ENCODE peak calls at places on chromosomes 7 and 10, in six cellular contexts. L, S, V, T, Z and W are unnamed samples.

GRCh38 chr10:24408365-24408764 is 199.4 kb downstream of the KIAA1217 start:
- DNase-seq in S (no peak), Z (no peak), V (peak), T (no peak), L (no peak), W (no peak)

GRCh38 chr10:86266446-86267242 is 100.0 kb downstream of the GRID1 start:
- DNase-seq in S (no peak), L (no peak), T (no peak), V (no peak), Z (no peak), W (no peak)

GRCh38 chr10:80324086-80324485 is 32.5 kb downstream of the DYDC1 start:
- DNase-seq in Z (no peak), T (no peak), S (no peak), L (no peak), V (no peak), W (peak)

GRCh38 chr7:151777913-151778670 is 98.8 kb downstream of the PRKAG2 start:
- DNase-seq in S (no peak), T (no peak), V (no peak), Z (no peak), L (no peak), W (no peak)

GRCh38 chr10:499991-500390 is 189.5 kb downstream of the DIP2C start:
- DNase-seq in Z (no peak), T (no peak), S (peak), L (no peak), V (no peak), W (no peak)

GRCh38 chr7:33722383-33723096 is 182.8 kb upstream of the BMPER start:
- DNase-seq in V (peak), S (no peak), Z (no peak), T (no peak), L (peak), W (peak)

GRCh38 chr10:132061465-132062180 is 4.1 kb upstream of the JAKMIP3 start:
- DNase-seq in L (no peak), Z (peak), T (no peak), S (no peak), V (no peak), W (no peak)

GRCh38 chr7:93933190-93933589 is 11.7 kb downstream of the GNG11 start:
- DNase-seq in S (no peak), Z (no peak), V (no peak), T (no peak), L (no peak), W (no peak)

GRCh38 chr7:71148098-71148497 is 16.2 kb downstream of the GALNT17 start:
- DNase-seq in T (no peak), S (no peak), L (no peak), Z (no peak), V (no peak), W (no peak)

GRCh38 chr7:12069757-12070156 is 141.3 kb upstream of the TMEM106B start:
- DNase-seq in S (no peak), Z (no peak), T (no peak), L (no peak), V (no peak), W (no peak)

GRCh38 chr7:111528331-111528730 is 34.0 kb downstream of the IMMP2L start:
- DNase-seq in L (no peak), Z (no peak), V (no peak), S (no peak), T (no peak), W (no peak)

GRCh38 chr7:141184532-141185190 is 110.8 kb downstream of the TMEM178B start:
- DNase-seq in V (no peak), Z (no peak), S (no peak), T (no peak), L (no peak), W (no peak)

GRCh38 chr10:67668448-67668847 is 27.5 kb downstream of the CTNNA3 start:
- DNase-seq in S (no peak), V (no peak), T (no peak), Z (no peak), L (no peak), W (no peak)

GRCh38 chr7:100584677-100585510 is 1.0 kb downstream of the LRCH4 start:
- DNase-seq in S (peak), V (peak), L (no peak), T (no peak), Z (no peak), W (no peak)

GRCh38 chr7:143398616-143399015 is 10.0 kb downstream of the EPHA1 start:
- DNase-seq in T (no peak), L (no peak), S (no peak), Z (no peak), V (no peak), W (no peak)

GRCh38 chr7:35380739-35381224 is 126.9 kb upstream of the TBX20 start:
- DNase-seq in V (no peak), Z (no peak), T (no peak), L (no peak), S (peak), W (no peak)

GRCh38 chr7:71750290-71750689 is 618.3 kb downstream of the GALNT17 start:
- DNase-seq in S (no peak), Z (no peak), L (no peak), T (no peak), V (no peak), W (no peak)

GRCh38 chr7:10022957-10023356 is 950.7 kb upstream of the PHF14 start:
- DNase-seq in V (peak), Z (no peak), S (no peak), T (no peak), L (no peak), W (peak)

GRCh38 chr10:132336064-132336746 is 4.2 kb downstream of the LRRC27 start:
- DNase-seq in S (no peak), V (peak), T (no peak), Z (no peak), L (no peak), W (no peak)

GRCh38 chr10:111077715-111078504 is 1.1 kb downstream of the ADRA2A start:
- DNase-seq in L (no peak), Z (no peak), V (no peak), T (no peak), S (peak), W (no peak)

GRCh38 chr10:59027975-59028640 is 148.3 kb upstream of the PHYHIPL start:
- DNase-seq in Z (no peak), T (peak), S (no peak), V (no peak), L (no peak), W (no peak)

GRCh38 chr7:2553108-2553507 is 2.2 kb downstream of the BRAT1 start:
- DNase-seq in T (no peak), S (peak), Z (no peak), L (no peak), V (no peak), W (no peak)
- H3K4me3 ChIP-seq in T (no peak), S (no peak), Z (no peak), L (no peak), V (no peak), W (no peak)

DNA sequence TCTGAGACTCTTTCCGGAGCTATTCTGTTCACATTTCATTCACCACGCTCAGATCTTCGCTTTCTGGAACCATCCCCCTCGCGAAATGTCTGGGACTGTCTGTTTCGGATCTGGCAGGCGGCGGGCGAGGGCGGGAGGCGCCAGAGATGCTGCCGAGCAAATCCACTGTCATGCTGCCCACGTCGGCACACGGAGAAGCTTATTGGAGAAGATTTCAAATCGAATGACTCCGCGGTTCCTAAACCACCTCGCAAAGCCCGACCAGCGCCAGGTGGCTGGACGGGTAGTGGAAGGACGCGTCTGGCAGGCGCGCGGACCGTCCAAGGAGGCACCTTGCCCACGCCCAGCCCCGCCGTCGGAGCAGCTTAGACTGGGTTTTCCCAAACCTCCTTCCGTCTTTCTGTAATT is 1.6 kb upstream of the OSBPL3 start:
- DNase-seq in S (peak), V (peak), L (peak), Z (peak), T (no peak), W (no peak)
- TF ChIP-seq CTCF in S (no peak), V (no peak), L (no peak), Z (no peak), T (no peak), W (no peak)

DNA sequence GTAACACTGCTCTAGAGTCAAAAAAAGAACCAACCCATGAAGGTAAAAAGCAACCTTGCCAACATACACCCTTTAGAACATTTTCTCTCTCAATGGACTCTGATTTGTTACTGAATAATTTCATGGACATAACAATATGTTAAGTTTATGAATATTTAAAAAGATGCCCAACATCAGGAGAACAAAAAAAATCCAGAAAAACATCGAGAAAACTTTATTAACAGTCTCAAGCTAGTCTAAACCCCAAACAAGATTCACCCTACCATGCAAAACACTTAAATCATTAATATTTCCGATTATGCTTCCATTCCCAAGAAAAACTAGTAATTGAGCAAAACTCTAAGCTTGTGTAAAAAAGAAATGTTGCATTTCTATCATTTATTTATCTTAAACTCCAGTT is 46.7 kb downstream of the OSBPL3 start:
- DNase-seq in S (no peak), V (no peak), Z (no peak), L (no peak), T (no peak), W (no peak)
- H3K4me3 ChIP-seq in S (no peak), V (no peak), Z (no peak), L (no peak), T (no peak), W (no peak)

DNA sequence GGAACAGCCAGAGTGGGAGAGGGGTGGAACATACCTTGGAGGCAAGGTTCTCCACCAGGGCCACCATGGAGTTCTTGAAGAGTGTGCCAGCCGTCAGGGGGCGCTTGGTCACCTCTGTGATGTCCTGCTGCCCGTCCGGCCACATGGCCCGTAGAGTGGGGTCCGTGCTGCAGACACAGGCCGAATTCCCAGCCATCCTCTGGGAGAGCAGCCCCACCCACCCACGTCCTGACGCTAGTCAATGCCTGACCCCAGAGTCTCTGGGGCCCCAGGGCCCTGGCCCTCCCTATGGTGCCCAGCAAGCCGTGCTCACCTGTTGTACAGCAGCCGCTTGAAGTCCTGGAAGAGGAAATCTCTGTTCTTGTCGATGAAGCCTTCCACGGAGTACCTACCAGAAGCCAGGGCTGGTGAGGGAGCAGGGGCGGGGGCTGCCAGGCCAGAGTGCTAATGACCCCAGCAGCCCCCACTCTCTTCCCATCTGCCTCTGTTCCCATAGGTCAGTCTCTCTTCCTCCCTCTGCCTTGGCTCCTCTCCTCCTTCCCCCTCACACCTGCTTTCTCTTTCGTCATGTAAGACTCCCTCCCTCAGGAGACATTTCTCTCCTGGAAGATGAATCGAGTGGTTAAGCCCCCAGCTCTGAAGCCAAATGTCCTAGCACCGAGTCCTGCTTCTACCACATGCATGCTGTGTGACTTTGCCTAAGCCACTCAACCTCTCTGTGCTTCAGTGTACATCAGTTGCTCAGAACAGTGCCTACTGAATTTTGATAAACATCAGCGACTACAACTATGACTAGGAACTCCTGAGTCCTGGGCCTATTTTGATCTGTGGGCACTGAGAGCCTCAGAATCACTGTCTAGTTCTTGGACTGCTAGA is 11.0 kb downstream of the MYO1G start:
- DNase-seq in V (peak), L (peak), S (no peak), T (no peak), Z (peak), W (no peak)
- TF ChIP-seq CTCF in V (no peak), L (peak), S (peak), T (no peak), Z (no peak), W (peak)

DNA sequence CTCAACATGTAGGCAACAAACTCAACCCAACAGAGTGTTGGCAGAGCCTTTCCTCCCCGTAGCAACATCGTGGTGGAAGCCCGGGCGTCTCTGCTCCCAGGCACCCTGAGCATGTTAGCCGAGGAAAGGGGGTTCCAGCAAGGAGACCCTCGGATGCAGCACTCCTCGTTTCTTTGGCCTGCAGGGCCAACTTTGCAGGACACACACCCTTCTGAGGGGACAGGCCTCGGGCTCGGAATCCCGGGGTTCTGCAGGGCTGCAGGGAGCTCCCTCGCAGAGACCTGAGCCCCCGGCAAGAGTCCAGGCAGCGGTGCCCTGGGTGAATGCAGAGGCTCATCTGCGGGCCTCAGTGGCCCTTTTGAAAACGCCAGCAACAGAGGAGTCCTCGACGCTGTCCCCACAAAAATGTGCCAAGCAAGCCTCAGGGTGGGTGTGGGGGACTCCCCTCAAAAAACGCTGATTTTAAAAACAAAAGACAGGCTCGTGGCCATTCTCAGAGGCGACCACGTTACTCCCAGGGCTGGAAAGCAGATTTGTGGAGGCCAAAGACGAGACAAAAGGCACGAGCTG is 1.4 kb downstream of the FAM171A1 start:
- DNase-seq in L (no peak), T (no peak), S (no peak), Z (no peak), V (no peak), W (no peak)
- H3K4me3 ChIP-seq in L (peak), T (peak), S (peak), Z (peak), V (no peak), W (peak)

GRCh38 chr10:114541081-114541833 is 116.8 kb downstream of the ABLIM1 start:
- DNase-seq in Z (peak), T (peak), V (peak), L (no peak), S (no peak), W (no peak)

GRCh38 chr10:114542373-114542772 is 115.7 kb downstream of the ABLIM1 start:
- DNase-seq in Z (no peak), S (no peak), T (no peak), L (no peak), V (no peak), W (no peak)

GRCh38 chr10:114543456-114543855 is 114.6 kb downstream of the ABLIM1 start:
- DNase-seq in T (no peak), L (no peak), S (no peak), V (no peak), Z (no peak), W (no peak)

GRCh38 chr10:114545071-114545470 is 113.0 kb downstream of the ABLIM1 start:
- DNase-seq in V (no peak), T (no peak), Z (no peak), S (no peak), L (no peak), W (no peak)

GRCh38 chr10:114544045-114544659 is 113.9 kb downstream of the ABLIM1 start:
- DNase-seq in S (no peak), V (no peak), Z (no peak), T (no peak), L (no peak), W (no peak)
- TF ChIP-seq CTCF in S (no peak), V (no peak), Z (no peak), T (no peak), L (no peak), W (no peak)

GRCh38 chr10:43867667-43868361 is 219.1 kb upstream of the ZNF32 start:
- DNase-seq in S (no peak), T (no peak), L (peak), V (no peak), Z (peak), W (no peak)
- H3K4me3 ChIP-seq in S (no peak), T (no peak), L (no peak), V (no peak), Z (no peak), W (no peak)

GRCh38 chr7:27846388-27846787 is 106.4 kb downstream of the TAX1BP1 start:
- DNase-seq in Z (no peak), T (no peak), S (no peak), L (no peak), V (no peak), W (no peak)

GRCh38 chr7:27850531-27850930 is 110.6 kb downstream of the TAX1BP1 start:
- DNase-seq in V (peak), Z (no peak), S (no peak), L (no peak), T (no peak), W (no peak)
- TF ChIP-seq CTCF in V (peak), Z (no peak), S (no peak), L (no peak), T (no peak), W (no peak)